ENCODE peak calls at places on chromosomes 1 and 21, in seven cellular contexts. One of them, this sample, is unnamed.

GRCh38 chr1:32769524-32770220 is 47.5 kb downstream of the YARS1 start:
- DNase-seq in prostate gland: no peak
- DNase-seq in suprapubic skin: no peak
- DNase-seq in sigmoid colon: no peak
- DNase-seq in H1: no peak
- DNase-seq in upper lobe of left lung: no peak
- DNase-seq in HCT116: peak; percentile 21
- DNase-seq in this sample: no peak

GRCh38 chr21:44337941-44338895 is 972 bp downstream of the CFAP410 start:
- DNase-seq in prostate gland: peak; percentile 64
- DNase-seq in suprapubic skin: no peak
- DNase-seq in sigmoid colon: peak; percentile 91
- DNase-seq in H1: no peak
- DNase-seq in upper lobe of left lung: peak; percentile 68
- DNase-seq in HCT116: peak; percentile 47
- DNase-seq in this sample: peak; percentile 66

GRCh38 chr1:88549536-88549935 is 134.5 kb upstream of the PKN2 start:
- DNase-seq in prostate gland: no peak
- DNase-seq in suprapubic skin: no peak
- DNase-seq in sigmoid colon: no peak
- DNase-seq in H1: no peak
- DNase-seq in upper lobe of left lung: no peak
- DNase-seq in HCT116: peak; percentile 7
- DNase-seq in this sample: no peak

GRCh38 chr1:62882161-62882560 is 98.2 kb downstream of the ATG4C start:
- DNase-seq in prostate gland: no peak
- DNase-seq in suprapubic skin: no peak
- DNase-seq in sigmoid colon: no peak
- DNase-seq in H1: no peak
- DNase-seq in upper lobe of left lung: no peak
- DNase-seq in HCT116: no peak
- DNase-seq in this sample: no peak

GRCh38 chr1:12539320-12539704 is 78.7 kb downstream of the DHRS3 start:
- DNase-seq in prostate gland: no peak
- DNase-seq in suprapubic skin: no peak
- DNase-seq in sigmoid colon: no peak
- DNase-seq in H1: no peak
- DNase-seq in upper lobe of left lung: no peak
- DNase-seq in HCT116: no peak
- DNase-seq in this sample: no peak

GRCh38 chr21:26082549-26082948 is 88.0 kb downstream of the APP start:
- DNase-seq in prostate gland: no peak
- DNase-seq in suprapubic skin: no peak
- DNase-seq in sigmoid colon: no peak
- DNase-seq in H1: no peak
- DNase-seq in upper lobe of left lung: no peak
- DNase-seq in HCT116: no peak
- DNase-seq in this sample: no peak

GRCh38 chr1:35573198-35573775 is at the start of gene TFAP2E:
- DNase-seq in prostate gland: peak; percentile 60
- DNase-seq in suprapubic skin: no peak
- DNase-seq in sigmoid colon: no peak
- DNase-seq in H1: no peak
- DNase-seq in upper lobe of left lung: peak; percentile 73
- DNase-seq in HCT116: peak; percentile 38
- DNase-seq in this sample: peak; percentile 71

GRCh38 chr1:161258439-161259386 is at the start of gene PCP4L1:
- DNase-seq in prostate gland: peak; percentile 77
- DNase-seq in suprapubic skin: no peak
- DNase-seq in sigmoid colon: peak; percentile 84
- DNase-seq in H1: peak; percentile 68
- DNase-seq in upper lobe of left lung: peak; percentile 72
- DNase-seq in HCT116: no peak
- DNase-seq in this sample: peak; percentile 65

GRCh38 chr1:65235867-65236805 is 73.2 kb upstream of the DNAJC6 start:
- DNase-seq in prostate gland: no peak
- DNase-seq in suprapubic skin: no peak
- DNase-seq in sigmoid colon: no peak
- DNase-seq in H1: no peak
- DNase-seq in upper lobe of left lung: no peak
- DNase-seq in HCT116: peak; percentile 41
- DNase-seq in this sample: no peak

GRCh38 chr1:39363267-39363666 is 128.2 kb upstream of the BMP8A start:
- DNase-seq in prostate gland: no peak
- DNase-seq in suprapubic skin: no peak
- DNase-seq in sigmoid colon: no peak
- DNase-seq in H1: no peak
- DNase-seq in upper lobe of left lung: no peak
- DNase-seq in HCT116: no peak
- DNase-seq in this sample: no peak

GRCh38 chr1:39359028-39359570 is 132.3 kb upstream of the BMP8A start:
- DNase-seq in prostate gland: peak; percentile 54
- DNase-seq in suprapubic skin: no peak
- DNase-seq in sigmoid colon: peak; percentile 72
- DNase-seq in H1: no peak
- DNase-seq in upper lobe of left lung: no peak
- DNase-seq in HCT116: no peak
- DNase-seq in this sample: peak; percentile 28

GRCh38 chr1:39361446-39361845 is 130.0 kb upstream of the BMP8A start:
- DNase-seq in prostate gland: no peak
- DNase-seq in suprapubic skin: no peak
- DNase-seq in sigmoid colon: no peak
- DNase-seq in H1: no peak
- DNase-seq in upper lobe of left lung: no peak
- DNase-seq in HCT116: no peak
- DNase-seq in this sample: no peak

GRCh38 chr1:39358491-39358890 is 132.9 kb upstream of the BMP8A start:
- DNase-seq in prostate gland: no peak
- DNase-seq in suprapubic skin: no peak
- DNase-seq in sigmoid colon: no peak
- DNase-seq in H1: no peak
- DNase-seq in upper lobe of left lung: no peak
- DNase-seq in HCT116: no peak
- DNase-seq in this sample: no peak

DNA sequence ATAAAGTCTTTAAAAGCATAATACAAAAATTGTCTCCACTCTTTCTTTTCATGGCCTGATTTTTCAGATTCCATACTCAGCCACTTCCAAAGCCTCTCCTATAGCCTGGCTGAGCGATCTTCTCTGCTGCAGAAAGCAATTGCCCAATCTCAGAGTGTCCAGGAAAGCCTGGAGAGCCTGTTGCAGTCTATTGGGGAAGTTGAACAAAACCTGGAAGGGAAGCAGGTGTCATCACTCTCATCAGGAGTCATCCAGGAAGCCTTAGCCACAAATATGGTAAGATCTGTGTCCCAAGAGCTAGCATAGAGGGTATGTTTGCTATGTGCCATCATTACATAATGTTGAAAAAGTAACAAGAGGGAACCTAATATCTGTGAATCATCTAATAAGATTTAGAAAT is 130.7 kb upstream of the BMP8A start:
- DNase-seq in prostate gland: no peak
- DNase-seq in suprapubic skin: no peak
- DNase-seq in sigmoid colon: no peak
- DNase-seq in H1: no peak
- DNase-seq in upper lobe of left lung: no peak
- DNase-seq in HCT116: no peak
- DNase-seq in this sample: no peak
- H3K36me3 ChIP-seq in prostate gland: peaks cover 7% of the 10 kb centered on the region
- H3K36me3 ChIP-seq in suprapubic skin: peaks cover 75% of the 10 kb centered on the region
- H3K36me3 ChIP-seq in sigmoid colon: peaks cover 39% of the 10 kb centered on the region
- H3K36me3 ChIP-seq in H1: peaks cover 47% of the 10 kb centered on the region
- H3K36me3 ChIP-seq in upper lobe of left lung: peaks cover 55% of the 10 kb centered on the region
- H3K36me3 ChIP-seq in HCT116: peaks cover 6% of the 10 kb centered on the region
- H3K36me3 ChIP-seq in this sample: peaks cover 92% of the 10 kb centered on the region

GRCh38 chr1:11024545-11024944 is 12.1 kb downstream of the TARDBP start:
- DNase-seq in prostate gland: no peak
- DNase-seq in suprapubic skin: no peak
- DNase-seq in sigmoid colon: no peak
- DNase-seq in H1: no peak
- DNase-seq in upper lobe of left lung: no peak
- DNase-seq in HCT116: no peak
- DNase-seq in this sample: no peak
- TF ChIP-seq POLR2A in prostate gland: no peak
- TF ChIP-seq POLR2A in suprapubic skin: no peak
- TF ChIP-seq POLR2A in sigmoid colon: no peak
- TF ChIP-seq POLR2A in H1: peak; percentile 36
- TF ChIP-seq POLR2A in upper lobe of left lung: no peak
- TF ChIP-seq POLR2A in HCT116: no peak
- TF ChIP-seq POLR2A in this sample: no peak

DNA sequence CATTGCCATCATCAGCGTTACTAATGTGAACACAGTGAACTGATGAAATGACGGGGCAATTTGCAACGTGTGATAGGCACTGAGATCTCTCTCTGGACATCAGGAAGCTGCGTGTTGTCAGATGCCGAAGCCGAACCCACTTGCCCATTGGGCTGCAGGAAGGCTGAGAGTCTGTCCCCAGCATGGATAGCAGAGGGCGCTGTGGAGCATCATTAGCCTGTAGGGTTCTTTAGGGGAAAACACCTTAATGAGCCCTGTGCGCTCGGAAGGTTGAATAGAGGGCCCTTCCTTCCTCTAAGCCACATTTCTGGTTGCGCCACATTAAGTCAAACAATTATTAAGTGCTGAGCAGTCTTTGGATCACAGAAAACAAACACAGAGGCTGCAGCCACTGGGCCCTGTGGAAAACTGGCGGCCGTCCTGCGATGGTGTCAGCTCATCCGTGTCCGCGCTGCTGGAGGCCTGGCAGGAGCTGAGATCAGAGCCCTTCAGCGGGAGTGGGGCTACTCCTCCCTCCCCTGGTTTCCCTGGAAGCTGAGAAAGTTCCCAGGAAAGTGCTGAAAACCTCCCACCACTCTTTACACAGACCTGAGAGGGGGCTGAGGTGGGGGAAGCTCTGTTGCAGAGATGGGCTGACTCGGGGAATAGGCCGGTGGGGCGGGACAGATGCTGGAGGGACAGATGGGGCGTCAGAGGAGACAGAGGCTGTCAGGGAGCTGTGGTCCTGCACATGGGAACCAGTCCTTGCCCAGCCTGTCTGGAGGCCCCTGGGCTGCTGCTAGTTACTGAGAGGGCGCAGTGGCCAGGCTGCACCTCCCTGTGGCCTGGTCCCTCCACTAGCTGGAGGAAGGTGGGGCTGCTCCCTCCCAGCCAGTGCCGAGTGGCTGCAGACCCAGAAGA is 12.7 kb downstream of the TFF2 start:
- DNase-seq in prostate gland: peak; percentile 88
- DNase-seq in suprapubic skin: no peak
- DNase-seq in sigmoid colon: peak; percentile 75
- DNase-seq in H1: peak; percentile 54
- DNase-seq in upper lobe of left lung: peak; percentile 89
- DNase-seq in HCT116: no peak
- DNase-seq in this sample: peak; percentile 90
- TF ChIP-seq POLR2AphosphoS5 in prostate gland: peak; percentile 92
- TF ChIP-seq POLR2AphosphoS5 in suprapubic skin: no peak
- TF ChIP-seq POLR2AphosphoS5 in sigmoid colon: no peak
- TF ChIP-seq POLR2AphosphoS5 in H1: no peak
- TF ChIP-seq POLR2AphosphoS5 in upper lobe of left lung: no peak
- TF ChIP-seq POLR2AphosphoS5 in HCT116: no peak
- TF ChIP-seq POLR2AphosphoS5 in this sample: no peak

DNA sequence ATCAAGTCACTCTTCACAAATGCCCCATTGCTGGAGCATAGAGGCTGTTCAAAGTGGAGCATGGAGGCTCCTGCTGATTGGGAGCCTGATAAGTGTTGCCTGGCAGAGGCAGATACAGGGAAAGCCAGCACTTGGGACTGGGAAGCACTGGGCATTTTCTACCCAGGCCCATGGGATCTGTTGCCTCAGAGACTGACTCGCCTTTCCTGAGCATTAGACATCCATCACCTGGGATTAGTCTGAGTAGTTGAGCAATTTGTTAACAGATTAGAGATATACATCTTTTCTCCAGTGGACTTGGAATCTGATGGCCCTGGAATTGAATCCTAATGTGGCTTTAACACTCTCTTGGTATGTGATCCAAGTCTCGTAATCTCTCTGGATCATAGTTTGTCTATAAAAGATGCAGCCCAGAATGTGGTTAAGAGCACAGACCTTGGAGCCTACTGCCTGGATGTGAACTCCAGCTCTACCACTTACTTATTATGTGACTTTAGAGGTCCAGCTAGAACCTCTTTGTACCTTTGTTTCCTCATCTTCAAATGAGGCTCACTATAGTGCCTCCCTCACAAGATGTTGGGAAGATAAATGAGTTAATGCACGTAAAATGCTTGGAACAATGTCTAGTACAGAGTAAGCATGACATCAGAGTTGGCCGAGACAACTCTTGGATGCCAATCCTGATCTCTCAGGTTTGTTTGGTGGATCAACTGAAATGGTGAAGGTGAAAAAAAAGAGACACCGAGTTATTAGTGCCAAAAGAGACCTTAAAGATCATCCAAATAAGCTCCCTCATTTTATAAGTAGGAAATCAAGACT is 38.3 kb upstream of the NRDC start:
- DNase-seq in prostate gland: peak; percentile 51
- DNase-seq in suprapubic skin: no peak
- DNase-seq in sigmoid colon: no peak
- DNase-seq in H1: no peak
- DNase-seq in upper lobe of left lung: no peak
- DNase-seq in HCT116: no peak
- DNase-seq in this sample: no peak
- H3K36me3 ChIP-seq in prostate gland: no peaks in the 10 kb centered on the region
- H3K36me3 ChIP-seq in suprapubic skin: no peaks in the 10 kb centered on the region
- H3K36me3 ChIP-seq in sigmoid colon: no peaks in the 10 kb centered on the region
- H3K36me3 ChIP-seq in H1: peaks cover 4% of the 10 kb centered on the region
- H3K36me3 ChIP-seq in upper lobe of left lung: no peaks in the 10 kb centered on the region
- H3K36me3 ChIP-seq in HCT116: no peaks in the 10 kb centered on the region
- H3K36me3 ChIP-seq in this sample: no peaks in the 10 kb centered on the region

This sample was measured in stomach.